ENCODE peak calls at places on chromosomes 4 and X, in eight cellular contexts. M is adrenal gland, T is pancreas, Y is IMR-90, Z is tibial artery, D is PC-3, I is fibroblast of lung, H is left ventricle myocardium inferior. R is an unnamed sample.

GRCh38 chr4:71604785-71605184 is 179.1 kb downstream of the GC start:
- DNase-seq in M (no peak), T (no peak), Y (no peak), Z (no peak), D (no peak), I (no peak), H (no peak), R (no peak)

GRCh38 chrX:121407627-121408026 is 360.2 kb downstream of the GLUD2 start:
- DNase-seq in M (no peak), T (no peak), Y (no peak), Z (no peak), D (no peak), I (no peak), H (no peak), R (no peak)

GRCh38 chr4:7608043-7608442 is 173.3 kb upstream of the PSAPL1 start:
- DNase-seq in M (no peak), T (no peak), Y (no peak), Z (no peak), D (no peak), I (no peak), H (no peak), R (no peak)

GRCh38 chrX:9135901-9136510 is 102.1 kb upstream of the FAM9B start:
- DNase-seq in M (no peak), T (no peak), Y (peak; percentile 67), Z (no peak), D (no peak), I (peak; percentile 35), H (no peak), R (no peak)

GRCh38 chrX:130680164-130681035 is 222.6 kb downstream of the ENOX2 start:
- DNase-seq in M (peak; percentile 61), T (peak; percentile 16), Y (peak; percentile 43), Z (no peak), D (no peak), I (peak; percentile 42), H (no peak), R (no peak)

GRCh38 chr4:127045872-127046271 is 586.9 kb upstream of the INTU start:
- DNase-seq in M (no peak), T (no peak), Y (no peak), Z (no peak), D (no peak), I (no peak), H (no peak), R (no peak)

GRCh38 chrX:68490644-68491043 is 8.2 kb upstream of the YIPF6 start:
- DNase-seq in M (no peak), T (no peak), Y (peak; percentile 14), Z (no peak), D (peak; percentile 62), I (no peak), H (no peak), R (no peak)

GRCh38 chr4:186586190-186586589 is 30.8 kb upstream of the MTNR1A start:
- DNase-seq in M (no peak), T (no peak), Y (no peak), Z (no peak), D (no peak), I (no peak), H (no peak), R (no peak)

GRCh38 chr4:98557497-98557896 is 100.9 kb downstream of the TSPAN5 start:
- DNase-seq in M (no peak), T (no peak), Y (peak; percentile 75), Z (no peak), D (peak; percentile 60), I (peak; percentile 79), H (no peak), R (no peak)

GRCh38 chr4:147772459-147772969 is 40.6 kb downstream of the ARHGAP10 start:
- DNase-seq in M (no peak), T (no peak), Y (peak; percentile 92), Z (no peak), D (peak; percentile 54), I (peak; percentile 95), H (no peak), R (no peak)

GRCh38 chr4:102598102-102598758 is 97.1 kb downstream of the NFKB1 start:
- DNase-seq in M (no peak), T (no peak), Y (peak; percentile 45), Z (no peak), D (no peak), I (peak; percentile 69), H (no peak), R (no peak)

GRCh38 chr4:57064811-57065711 is 45.1 kb downstream of the IGFBP7 start:
- DNase-seq in M (peak; percentile 43), T (peak; percentile 33), Y (peak; percentile 98), Z (peak; percentile 83), D (peak; percentile 78), I (peak; percentile 99), H (peak; percentile 78), R (peak; percentile 87)

GRCh38 chrX:110321670-110322069 is 3.8 kb upstream of the AMMECR1 start:
- DNase-seq in M (no peak), T (no peak), Y (no peak), Z (no peak), D (no peak), I (no peak), H (no peak), R (no peak)

DNA sequence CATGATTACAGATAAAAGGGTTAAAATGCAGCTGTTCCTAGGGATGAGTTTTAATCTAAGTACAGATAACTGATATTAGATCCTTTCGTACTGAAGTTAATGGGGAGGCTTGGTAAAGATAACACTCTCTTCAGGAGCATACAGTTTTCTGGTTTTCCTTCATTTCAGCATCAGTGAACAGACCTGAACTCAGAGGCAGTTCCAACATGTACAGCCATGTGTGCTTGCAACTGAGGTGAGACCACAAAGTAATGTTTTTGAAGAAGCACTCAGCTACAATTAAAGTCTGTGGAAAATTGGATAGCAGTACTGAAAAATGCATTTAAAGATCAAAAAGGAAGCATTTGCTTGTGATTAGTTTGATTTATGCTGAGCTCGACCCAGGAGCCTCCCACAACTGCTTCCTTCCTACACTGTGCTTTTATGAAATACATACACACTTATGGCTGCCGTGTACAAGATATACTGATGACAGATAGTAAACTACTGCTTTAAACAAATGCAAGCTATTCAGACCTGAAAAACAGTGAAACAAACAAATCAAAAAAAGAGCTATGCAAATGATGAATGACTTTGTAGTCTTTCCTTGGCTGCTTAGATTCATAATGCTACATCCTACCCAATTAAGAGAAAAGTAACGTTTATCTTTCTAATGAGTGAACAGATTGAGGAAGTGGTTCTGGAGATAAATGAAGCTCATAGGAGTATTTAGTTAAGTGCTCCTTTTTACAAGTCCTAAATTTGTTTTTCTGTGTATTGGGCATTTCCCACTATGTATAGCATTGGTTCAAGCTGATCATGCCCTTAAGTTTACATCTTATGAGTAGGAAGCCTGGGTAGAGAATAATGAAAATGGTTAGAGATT is 68.4 kb downstream of the PDLIM5 start:
- DNase-seq in M (no peak), T (no peak), Y (no peak), Z (no peak), D (no peak), I (no peak), H (no peak), R (no peak)
- H3K4me1 ChIP-seq in M (peaks cover 7% of the 10 kb centered on the region), T (peaks cover 28% of the 10 kb centered on the region), Y (peaks cover 16% of the 10 kb centered on the region), Z (peaks cover 100% of the 10 kb centered on the region), D (peaks cover 29% of the 10 kb centered on the region), I (peaks cover 7% of the 10 kb centered on the region), H (peaks cover 99% of the 10 kb centered on the region), R (peaks cover 96% of the 10 kb centered on the region)

GRCh38 chr4:76984127-76984526 is 34.6 kb downstream of the SEPTIN11 start:
- DNase-seq in M (no peak), T (no peak), Y (peak; percentile 69), Z (no peak), D (peak; percentile 21), I (peak; percentile 59), H (no peak), R (no peak)
- H3K27ac ChIP-seq in M (peak overlapping the region; percentile 44), T (no peak overlapping the region), Y (peak overlapping the region; percentile 12), Z (peak overlapping the region; percentile 58), D (no peak overlapping the region), I (peak overlapping the region; percentile 94), H (peak overlapping the region; percentile 66), R (peak overlapping the region; percentile 73)

GRCh38 chr4:154984616-154985015 is 203.5 kb downstream of the RBM46 start:
- DNase-seq in M (no peak), T (no peak), Y (no peak), Z (no peak), D (no peak), I (no peak), H (no peak), R (no peak)

GRCh38 chr4:154983714-154984113 is 202.6 kb downstream of the RBM46 start:
- DNase-seq in M (no peak), T (no peak), Y (no peak), Z (no peak), D (no peak), I (no peak), H (no peak), R (no peak)

GRCh38 chr4:154985673-154986072 is 204.6 kb downstream of the RBM46 start:
- DNase-seq in M (no peak), T (no peak), Y (no peak), Z (no peak), D (no peak), I (no peak), H (no peak), R (no peak)

GRCh38 chr4:154984148-154984547 is 203.1 kb downstream of the RBM46 start:
- DNase-seq in M (no peak), T (no peak), Y (no peak), Z (no peak), D (no peak), I (no peak), H (no peak), R (no peak)

GRCh38 chr4:154982187-154983047 is 201.3 kb downstream of the RBM46 start:
- DNase-seq in M (peak; percentile 54), T (peak; percentile 40), Y (peak; percentile 48), Z (peak; percentile 80), D (peak; percentile 69), I (peak; percentile 25), H (peak; percentile 18), R (peak; percentile 70)
- TF ChIP-seq CTCF in M (peak; percentile 38), T (peak; percentile 66), Y (peak; percentile 58), Z (peak; percentile 45), D (peak; percentile 81), I (peak; percentile 80), H (peak; percentile 70), R (peak; percentile 70)

GRCh38 chr4:16136321-16136720 is 52.5 kb upstream of the PROM1 start:
- DNase-seq in M (no peak), T (no peak), Y (no peak), Z (no peak), D (no peak), I (peak; percentile 19), H (no peak), R (no peak)

GRCh38 chr4:16133406-16133805 is 49.6 kb upstream of the PROM1 start:
- DNase-seq in M (no peak), T (no peak), Y (no peak), Z (no peak), D (no peak), I (no peak), H (no peak), R (no peak)

GRCh38 chr4:16139066-16139945 is 55.5 kb upstream of the PROM1 start:
- DNase-seq in M (no peak), T (peak; percentile 33), Y (no peak), Z (no peak), D (no peak), I (no peak), H (no peak), R (no peak)

GRCh38 chr4:16140520-16141249 is 56.9 kb upstream of the PROM1 start:
- DNase-seq in M (no peak), T (no peak), Y (peak; percentile 68), Z (no peak), D (peak; percentile 94), I (peak; percentile 99), H (no peak), R (no peak)

DNA sequence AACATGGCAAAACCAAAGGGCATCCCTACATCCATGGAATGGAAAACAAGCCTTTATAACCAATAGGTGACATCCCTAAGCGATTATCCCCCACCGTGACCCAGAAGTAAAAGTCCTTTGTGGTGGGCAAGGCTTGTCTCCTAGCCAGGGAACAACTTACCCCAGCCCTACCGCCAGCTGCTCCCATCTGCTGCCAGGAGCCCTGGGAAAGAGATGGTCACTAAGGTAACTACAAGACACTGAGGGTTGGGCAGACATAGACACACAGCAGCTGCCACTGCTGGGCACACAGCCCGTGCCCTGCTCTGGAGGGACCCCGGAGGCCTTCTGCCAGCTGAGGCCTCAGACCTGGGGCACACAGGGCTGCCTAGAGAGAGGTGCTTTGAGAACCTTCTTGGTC is 52.9 kb upstream of the PROM1 start:
- DNase-seq in M (no peak), T (no peak), Y (no peak), Z (no peak), D (no peak), I (no peak), H (no peak), R (no peak)
- H3K4me1 ChIP-seq in M (no peaks in the 10 kb centered on the region), T (no peaks in the 10 kb centered on the region), Y (peaks cover 2% of the 10 kb centered on the region), Z (peaks cover 18% of the 10 kb centered on the region), D (peaks cover 17% of the 10 kb centered on the region), I (peaks cover 3% of the 10 kb centered on the region), H (no peaks in the 10 kb centered on the region), R (no peaks in the 10 kb centered on the region)

R was measured in right atrium auricular region.